ENCODE peak calls at places on chromosomes 4 and X, in five cellular contexts. Z is HepG2, B is SK-N-SH, T is GM12878, A is K562. D is an unnamed sample.

GRCh38 chr4:163540448-163540847 is 46.0 kb downstream of the TMA16 start:
- DNase-seq in B (no peak), A (no peak), Z (no peak), T (no peak), D (no peak)

GRCh38 chr4:3530663-3531254 is 1.5 kb downstream of the LRPAP1 start:
- DNase-seq in T (no peak), B (no peak), A (no peak), Z (no peak), D (no peak)

GRCh38 chrX:42776195-42776594 is 1.8 kb downstream of the PPP1R2C start:
- DNase-seq in T (no peak), A (no peak), B (no peak), Z (no peak), D (no peak)

GRCh38 chr4:132506568-132506967 is 642.5 kb upstream of the PCDH10 start:
- DNase-seq in Z (no peak), T (no peak), B (no peak), A (no peak), D (no peak)

GRCh38 chr4:150746156-150746555 is 164.2 kb downstream of the MAB21L2 start:
- DNase-seq in A (no peak), Z (no peak), T (no peak), B (no peak), D (no peak)

GRCh38 chr4:8708401-8709021 is 115.9 kb downstream of the CPZ start:
- DNase-seq in Z (no peak), A (no peak), T (no peak), B (peak; percentile 12), D (no peak)

GRCh38 chr4:5165419-5166369 is 114.4 kb downstream of the STK32B start:
- DNase-seq in A (no peak), B (no peak), T (no peak), Z (no peak), D (no peak)

GRCh38 chrX:40778861-40779575 is 43.7 kb upstream of the MED14 start:
- DNase-seq in B (no peak), T (no peak), A (no peak), Z (no peak), D (no peak)

GRCh38 chrX:134626434-134626833 is 31.8 kb downstream of the PLAC1 start:
- DNase-seq in T (no peak), A (no peak), B (peak; percentile 27), Z (no peak), D (no peak)

GRCh38 chr4:86359944-86360478 is at the start of gene MAPK10:
- DNase-seq in T (peak; percentile 62), B (peak; percentile 76), A (peak; percentile 12), Z (no peak), D (peak; percentile 5)

GRCh38 chr4:86358176-86358701 is 1.6 kb downstream of the MAPK10 start:
- DNase-seq in B (no peak), Z (no peak), A (no peak), T (no peak), D (no peak)

GRCh38 chr4:86356425-86356824 is 3.4 kb downstream of the MAPK10 start:
- DNase-seq in Z (no peak), A (no peak), B (no peak), T (no peak), D (no peak)

GRCh38 chr4:86356831-86357230 is 3.0 kb downstream of the MAPK10 start:
- DNase-seq in T (no peak), B (no peak), Z (no peak), A (no peak), D (no peak)

GRCh38 chr4:86357608-86358007 is 2.2 kb downstream of the MAPK10 start:
- DNase-seq in B (peak; percentile 34), Z (no peak), T (no peak), A (no peak), D (no peak)
- TF ChIP-seq POLR2AphosphoS5 in B (no peak), Z (no peak), T (no peak), A (no peak), D (no peak)

GRCh38 chr4:74934016-74934821 is 1.3 kb downstream of the PARM1 start:
- DNase-seq in B (peak; percentile 7), A (no peak), Z (no peak), T (no peak), D (peak; percentile 29)
- TF ChIP-seq TAF1 in B (no peak), A (no peak), Z (no peak), T (no peak), D (no peak)

DNA sequence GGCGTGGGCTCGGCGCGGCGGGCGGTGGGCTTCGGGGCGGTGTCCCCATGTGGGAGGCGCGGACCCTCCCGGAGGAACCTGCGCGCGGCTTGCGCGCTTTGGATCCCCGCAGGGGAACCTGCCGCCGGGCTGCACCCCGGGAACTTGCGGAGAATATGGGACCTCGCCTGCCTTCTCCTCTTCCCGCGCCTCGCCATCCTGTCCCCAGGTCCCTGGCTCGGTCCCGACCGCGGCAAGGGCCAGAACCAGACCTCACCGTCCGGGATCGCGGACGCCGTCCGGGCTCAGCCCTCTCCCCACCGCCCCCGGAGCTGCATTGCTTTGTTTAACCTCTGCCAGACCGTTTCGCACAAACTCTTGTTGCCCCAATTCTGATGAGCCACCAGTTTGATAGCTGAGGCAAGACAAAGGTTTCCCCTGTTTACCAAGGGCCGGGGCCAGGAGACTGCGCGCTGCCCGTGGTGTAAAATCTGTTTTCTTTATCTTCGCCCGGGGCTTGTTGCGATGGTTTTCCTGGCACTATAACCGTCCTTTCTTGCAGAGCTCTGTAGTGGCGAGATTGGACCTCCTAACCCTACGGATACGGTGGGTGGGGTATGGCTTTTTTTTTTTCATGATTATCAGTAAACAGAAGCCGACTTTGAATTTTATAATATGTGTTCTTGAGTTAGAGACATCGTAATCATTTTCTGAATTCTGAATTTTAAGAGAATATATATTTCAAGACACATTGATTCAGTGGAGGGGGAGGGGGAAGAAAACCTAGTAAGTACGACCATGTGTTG is 100.9 kb downstream of the CEP135 start:
- DNase-seq in T (no peak), Z (no peak), B (peak; percentile 69), A (peak; percentile 16), D (peak; percentile 14)
- TF ChIP-seq POLR2AphosphoS5 in T (no peak), Z (no peak), B (no peak), A (no peak), D (no peak)

GRCh38 chr4:182872886-182873285 is 44.3 kb downstream of the DCTD start:
- DNase-seq in B (no peak), A (no peak), T (no peak), Z (no peak), D (no peak)

GRCh38 chr4:182871616-182872015 is 45.6 kb downstream of the DCTD start:
- DNase-seq in A (no peak), B (no peak), Z (no peak), T (no peak), D (no peak)

GRCh38 chr4:182874158-182874855 is 42.9 kb downstream of the DCTD start:
- DNase-seq in T (no peak), Z (no peak), B (no peak), A (no peak), D (no peak)

GRCh38 chr4:182873726-182874125 is 43.5 kb downstream of the DCTD start:
- DNase-seq in T (no peak), Z (no peak), A (no peak), B (no peak), D (no peak)

GRCh38 chr4:182869697-182870096 is 47.5 kb downstream of the DCTD start:
- DNase-seq in A (no peak), T (no peak), Z (no peak), B (no peak), D (no peak)
- TF ChIP-seq TAF1 in A (no peak), T (no peak), Z (no peak), B (no peak), D (no peak)

GRCh38 chrX:78655642-78656041 is 3.5 kb downstream of the RTL3 start:
- DNase-seq in B (no peak), A (no peak), Z (no peak), T (no peak), D (no peak)

GRCh38 chrX:78652971-78653822 is 5.9 kb downstream of the RTL3 start:
- DNase-seq in Z (peak; percentile 73), A (no peak), T (no peak), B (no peak), D (no peak)

DNA sequence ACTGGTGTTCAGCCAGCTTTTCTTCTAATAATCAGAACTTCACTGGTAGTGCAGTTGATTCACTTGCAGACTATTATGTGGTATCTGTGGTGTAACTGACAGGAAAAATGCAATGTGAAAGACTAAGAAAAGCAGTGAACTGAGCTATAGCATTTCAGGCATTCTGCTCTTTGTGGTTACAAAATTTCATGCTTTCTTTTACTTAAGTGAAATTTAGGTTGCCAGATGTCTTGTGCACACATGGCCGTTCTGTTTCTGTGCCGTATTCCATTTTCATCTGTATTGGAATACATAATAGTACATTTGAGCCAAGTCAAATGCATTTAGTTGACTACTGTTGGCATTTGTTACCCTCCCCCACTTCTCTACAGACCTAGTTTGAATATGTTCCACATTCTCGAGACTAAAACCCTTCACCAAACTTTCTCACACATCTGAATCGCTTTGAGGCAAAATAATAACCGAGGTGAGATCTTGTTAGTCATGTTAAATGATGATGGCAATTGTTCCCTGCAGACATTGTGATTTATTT is 8.2 kb downstream of the RTL3 start:
- DNase-seq in T (peak; percentile 72), B (no peak), Z (no peak), A (no peak), D (no peak)
- TF ChIP-seq POLR2AphosphoS5 in T (no peak), B (no peak), Z (no peak), A (no peak), D (no peak)

D was measured in GM12892.